ENCODE peak calls at places on chromosome 12, in four cellular contexts. G, X, Z and V are unnamed samples.

GRCh38 chr12:46904406-46905240 is 78.8 kb upstream of the SLC38A4 start:
- DNase-seq in G (no peak), X (no peak), Z (no peak), V (no peak)

GRCh38 chr12:12510141-12510540 is 52.5 kb downstream of the DUSP16 start:
- DNase-seq in G (no peak), X (no peak), Z (no peak), V (no peak)

GRCh38 chr12:46438719-46439319 is 66.2 kb upstream of the SLC38A2 start:
- DNase-seq in G (no peak), X (no peak), Z (no peak), V (no peak)

GRCh38 chr12:72264548-72265175 is 7.5 kb upstream of the TRHDE start:
- DNase-seq in G (no peak), X (no peak), Z (no peak), V (no peak)

GRCh38 chr12:27844427-27845090 is 64.5 kb upstream of the MANSC4 start:
- DNase-seq in G (no peak), X (no peak), Z (no peak), V (no peak)

GRCh38 chr12:3119745-3120660 is 42.8 kb downstream of the TSPAN9 start:
- DNase-seq in G (no peak), X (no peak), Z (no peak), V (no peak)

GRCh38 chr12:95215925-95216324 is 1.3 kb downstream of the FGD6 start:
- DNase-seq in G (no peak), X (peak), Z (no peak), V (no peak)

GRCh38 chr12:28539691-28540323 is 349.6 kb downstream of the CCDC91 start:
- DNase-seq in G (no peak), X (no peak), Z (no peak), V (no peak)

GRCh38 chr12:77324763-77325468 is 259.5 kb upstream of the E2F7 start:
- DNase-seq in G (no peak), X (peak), Z (peak), V (peak)

GRCh38 chr12:75853621-75854020 is 178.0 kb downstream of the PHLDA1 start:
- DNase-seq in G (no peak), X (no peak), Z (no peak), V (no peak)

GRCh38 chr12:128180166-128180565 is 86.8 kb upstream of the TMEM132C start:
- DNase-seq in G (no peak), X (no peak), Z (no peak), V (no peak)

GRCh38 chr12:114321524-114321923 is 84.4 kb downstream of the TBX5 start:
- DNase-seq in G (no peak), X (no peak), Z (no peak), V (no peak)

GRCh38 chr12:1792406-1792805 is 28.0 kb upstream of the LRTM2 start:
- DNase-seq in G (no peak), X (no peak), Z (no peak), V (no peak)

GRCh38 chr12:84502907-84503787 is 409.5 kb downstream of the SLC6A15 start:
- DNase-seq in G (no peak), X (peak), Z (peak), V (no peak)

GRCh38 chr12:20865873-20866272 is 55.4 kb downstream of the SLCO1B3 start:
- DNase-seq in G (no peak), X (no peak), Z (no peak), V (no peak)

GRCh38 chr12:53974084-53975018 is at the start of gene HOTAIR:
- DNase-seq in G (peak), X (peak), Z (peak), V (no peak)

GRCh38 chr12:30438526-30439120 is 257.0 kb downstream of the IPO8 start:
- DNase-seq in G (no peak), X (no peak), Z (no peak), V (no peak)

GRCh38 chr12:109027767-109028166 is 6.9 kb upstream of the SVOP start:
- DNase-seq in G (no peak), X (no peak), Z (no peak), V (no peak)

GRCh38 chr12:69816082-69816481 is 8.9 kb upstream of the MYRFL start:
- DNase-seq in G (no peak), X (no peak), Z (peak), V (no peak)

GRCh38 chr12:115598827-115599226 is 678.7 kb downstream of the MED13L start:
- DNase-seq in G (no peak), X (no peak), Z (no peak), V (no peak)

GRCh38 chr12:3882896-3883564 is 9.8 kb upstream of the PARP11 start:
- DNase-seq in G (no peak), X (peak), Z (peak), V (no peak)

GRCh38 chr12:69553626-69554248 is 31.5 kb upstream of the CCT2 start:
- DNase-seq in G (no peak), X (no peak), Z (peak), V (no peak)

GRCh38 chr12:70571705-70572269 is 65.4 kb downstream of the PTPRB start:
- DNase-seq in G (no peak), X (no peak), Z (no peak), V (no peak)

GRCh38 chr12:124021025-124021406 is 48.0 kb downstream of the ZNF664 start:
- DNase-seq in G (no peak), X (no peak), Z (no peak), V (no peak)

GRCh38 chr12:2976581-2976996 is 17.4 kb downstream of the TEAD4 start:
- DNase-seq in G (no peak), X (no peak), Z (no peak), V (no peak)

GRCh38 chr12:25775968-25776367 is 182.5 kb upstream of the RASSF8 start:
- DNase-seq in G (no peak), X (no peak), Z (no peak), V (no peak)

GRCh38 chr12:84131076-84131475 is 781.5 kb downstream of the SLC6A15 start:
- DNase-seq in G (no peak), X (no peak), Z (no peak), V (no peak)

GRCh38 chr12:117072736-117073475 is 26.3 kb downstream of the TESC start:
- DNase-seq in G (no peak), X (no peak), Z (no peak), V (no peak)
- TF ChIP-seq CTCF in G (no peak), X (no peak), Z (no peak), V (no peak)

GRCh38 chr12:6053541-6053940 is 70.9 kb downstream of the VWF start:
- DNase-seq in G (no peak), X (no peak), Z (no peak), V (no peak)
- TF ChIP-seq CTCF in G (no peak), X (no peak), Z (no peak), V (no peak)

GRCh38 chr12:79119796-79120195 is 255.2 kb downstream of the SYT1 start:
- DNase-seq in G (no peak), X (no peak), Z (no peak), V (no peak)
- TF ChIP-seq CTCF in G (no peak), X (no peak), Z (no peak), V (peak)

DNA sequence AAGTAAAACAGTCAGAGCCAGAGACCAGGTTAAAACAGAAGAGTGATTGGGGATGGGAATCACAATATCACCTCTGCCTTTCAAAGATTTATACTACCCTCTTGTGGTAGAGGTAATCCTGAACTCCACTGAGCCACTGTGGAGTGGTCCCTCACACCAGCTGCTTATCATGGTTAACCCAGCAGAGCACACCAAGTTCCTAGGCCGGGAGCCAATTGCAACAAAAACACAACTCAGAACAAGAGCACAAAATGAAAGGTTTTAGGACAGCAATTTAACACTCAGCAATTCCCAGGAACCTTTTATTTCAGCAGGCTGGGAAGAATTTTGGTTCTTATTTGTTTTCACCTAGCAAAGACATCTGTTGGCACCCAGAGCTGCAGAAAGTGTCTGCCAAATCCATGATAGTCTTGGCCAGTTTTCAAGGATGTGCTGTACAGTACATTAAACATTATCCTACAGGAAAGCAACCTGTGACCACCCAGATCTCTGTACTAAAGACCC is 220.5 kb upstream of the ATXN7L3B start:
- DNase-seq in G (no peak), X (peak), Z (no peak), V (no peak)
- TF ChIP-seq CTCF in G (no peak), X (peak), Z (no peak), V (peak)

GRCh38 chr12:81079280-81080076 is 1.6 kb downstream of the ACSS3 start:
- DNase-seq in G (no peak), X (no peak), Z (no peak), V (no peak)
- TF ChIP-seq CTCF in G (no peak), X (no peak), Z (no peak), V (no peak)